ENCODE peak calls at places on chromosomes 5 and 9, in seven cellular contexts. R is HT1080, P is IMR-90, W is fibroblast of villous mesenchyme, J is thyroid gland, L is tibial artery, I is T follicular helper cell. A is an unnamed sample.

GRCh38 chr9:110282023-110282766 is 25.9 kb upstream of the TXN start:
- DNase-seq in P (no peak), R (no peak), L (no peak), W (no peak), J (no peak), I (no peak), A (no peak)

GRCh38 chr5:139543423-139543991 is 17.6 kb upstream of the UBE2D2 start:
- DNase-seq in J (peak), I (peak), L (peak), W (peak), P (peak), R (no peak), A (peak)

GRCh38 chr5:172503925-172504730 is 49.8 kb upstream of the SH3PXD2B start:
- DNase-seq in W (no peak), L (peak), R (no peak), J (no peak), I (no peak), P (no peak), A (no peak)

GRCh38 chr5:23221838-23222237 is 285.6 kb upstream of the PRDM9 start:
- DNase-seq in J (no peak), P (no peak), L (no peak), W (no peak), I (no peak), R (no peak), A (no peak)

GRCh38 chr5:60541980-60542379 is 158.0 kb downstream of the DEPDC1B start:
- DNase-seq in R (peak), P (peak), W (peak), J (no peak), L (no peak), I (no peak), A (no peak)

GRCh38 chr9:109182940-109183798 is 16.1 kb upstream of the FRRS1L start:
- DNase-seq in L (no peak), I (no peak), R (peak), J (peak), P (peak), W (peak), A (no peak)

GRCh38 chr9:14021871-14022525 is 291.9 kb downstream of the NFIB start:
- DNase-seq in R (peak), J (no peak), I (no peak), W (peak), L (no peak), P (peak), A (no peak)

GRCh38 chr9:137298983-137299521 is 3.0 kb downstream of the NRARP start:
- DNase-seq in L (no peak), J (no peak), I (no peak), P (no peak), W (no peak), R (no peak), A (no peak)

GRCh38 chr9:79473704-79474103 is 98.1 kb upstream of the TLE4 start:
- DNase-seq in I (no peak), L (no peak), R (no peak), W (no peak), P (no peak), J (no peak), A (no peak)

GRCh38 chr5:156460496-156460895 is 133.5 kb downstream of the SGCD start:
- DNase-seq in P (peak), I (no peak), W (no peak), R (peak), L (no peak), J (no peak), A (no peak)

GRCh38 chr9:79962150-79962549 is 390.4 kb downstream of the TLE4 start:
- DNase-seq in J (no peak), I (no peak), R (no peak), L (no peak), P (no peak), W (no peak), A (no peak)

GRCh38 chr5:1792842-1793266 is 6.8 kb downstream of the MRPL36 start:
- DNase-seq in L (no peak), W (peak), R (peak), J (no peak), I (peak), P (peak), A (peak)